ENCODE peak calls at places on chromosomes 1 and 21, in six cellular contexts. K is bronchial epithelial cell; I is activated naive CD4-positive, alpha-beta T cell treated with Interleukin-2 at 50 U/mL for 16 hours; W is NCI-H82; A is naive thymus-derived CD8-positive, alpha-beta T cell; M is breast epithelium. P is an unnamed sample.

GRCh38 chr1:209835782-209836298 is 8.1 kb downstream of the UTP25 start:
- DNase-seq in W (no peak), I (no peak), M (no peak), A (no peak), K (no peak), P (no peak)

GRCh38 chr1:244952280-244952933 is 88.1 kb upstream of the HNRNPU start:
- DNase-seq in W (no peak), K (no peak), M (no peak), I (no peak), A (no peak), P (no peak)

GRCh38 chr1:13807213-13807612 is 107.2 kb downstream of the PRDM2 start:
- DNase-seq in I (peak), K (peak), M (no peak), W (peak), A (no peak), P (peak)

GRCh38 chr21:31622397-31622796 is 37.1 kb upstream of the SOD1 start:
- DNase-seq in K (no peak), A (no peak), M (no peak), I (no peak), W (no peak), P (no peak)

GRCh38 chr1:109919271-109919670 is 8.6 kb downstream of the CSF1 start:
- DNase-seq in W (no peak), I (no peak), K (no peak), A (no peak), M (no peak), P (no peak)

GRCh38 chr1:204154525-204155255 is 2.8 kb upstream of the ETNK2 start:
- DNase-seq in M (no peak), A (no peak), K (peak), I (no peak), W (no peak), P (no peak)

GRCh38 chr1:94418664-94419655 is 771 bp downstream of the ABCD3 start:
- DNase-seq in K (peak), I (peak), W (peak), A (no peak), M (peak), P (peak)

GRCh38 chr1:25643962-25644361 is 27.4 kb downstream of the MAN1C1 start:
- DNase-seq in I (no peak), K (no peak), W (no peak), A (no peak), M (no peak), P (no peak)

GRCh38 chr1:162200096-162200847 is 130.8 kb downstream of the NOS1AP start:
- DNase-seq in A (no peak), I (no peak), M (no peak), W (no peak), K (no peak), P (no peak)

GRCh38 chr1:228782662-228783414 is 47.6 kb downstream of the RHOU start:
- DNase-seq in I (no peak), W (peak), M (no peak), A (no peak), K (peak), P (no peak)

GRCh38 chr1:224747578-224747977 is 131.5 kb downstream of the CNIH3 start:
- DNase-seq in M (no peak), W (no peak), K (peak), I (no peak), A (no peak), P (no peak)

GRCh38 chr21:34510148-34511142 is 1.6 kb downstream of the KCNE1 start:
- DNase-seq in K (peak), I (peak), W (peak), M (peak), A (no peak), P (peak)

GRCh38 chr1:227926216-227926791 is 21.4 kb downstream of the WNT9A start:
- DNase-seq in K (no peak), A (no peak), W (no peak), I (no peak), M (no peak), P (no peak)

GRCh38 chr1:31934706-31935629 is 3.2 kb downstream of the PTP4A2 start:
- DNase-seq in A (no peak), I (no peak), K (peak), W (peak), M (no peak), P (no peak)

GRCh38 chr1:241834733-241835377 is 13.1 kb upstream of the EXO1 start:
- DNase-seq in W (peak), K (peak), I (no peak), M (no peak), A (no peak), P (no peak)

GRCh38 chr1:205321109-205321958 is at the start of gene NUAK2:
- DNase-seq in M (peak), K (peak), I (peak), A (peak), W (peak), P (peak)

GRCh38 chr21:43921979-43922945 is 57.2 kb downstream of the AGPAT3 start:
- DNase-seq in M (no peak), A (peak), K (no peak), W (no peak), I (peak), P (peak)

GRCh38 chr1:167430849-167431242 is 87.5 kb downstream of the CD247 start:
- DNase-seq in A (no peak), W (no peak), M (no peak), K (no peak), I (no peak), P (no peak)

GRCh38 chr1:220874201-220874655 is 5.0 kb upstream of the HLX start:
- DNase-seq in I (no peak), W (peak), A (no peak), M (no peak), K (peak), P (no peak)

GRCh38 chr21:22120616-22121266 is 1122.5 kb downstream of the NCAM2 start:
- DNase-seq in K (no peak), M (no peak), I (no peak), A (no peak), W (peak), P (no peak)

P was measured in GM12892.